ENCODE peak calls at places on chromosomes 11 and 22, in ten cellular contexts. P is esophagus squamous epithelium, B is heart right ventricle, K is psoas muscle, E is GM23248, I is tibial nerve, L is skeletal muscle cell, X is tibial artery, Q is Panc1, U is body of pancreas. R is an unnamed sample.

GRCh38 chr11:44910591-44910990 is 40.1 kb downstream of the TP53I11 start:
- DNase-seq in E (no peak), Q (no peak), I (no peak), X (no peak), U (no peak), L (no peak), B (no peak), K (no peak), P (no peak), R (no peak)

GRCh38 chr11:131430466-131431176 is 60.2 kb downstream of the NTM start:
- DNase-seq in X (no peak), K (no peak), I (peak), B (no peak), E (no peak), U (no peak), Q (no peak), P (no peak), L (peak), R (peak)

GRCh38 chr11:109838034-109838433 is 255.2 kb upstream of the ZC3H12C start:
- DNase-seq in E (no peak), X (no peak), L (no peak), B (no peak), P (no peak), U (no peak), K (no peak), Q (no peak), I (no peak), R (no peak)

GRCh38 chr11:124725719-124726105 is 14.0 kb upstream of the NRGN start:
- DNase-seq in E (peak), Q (no peak), K (no peak), P (no peak), I (no peak), X (no peak), B (no peak), U (no peak), L (peak), R (peak)

GRCh38 chr11:65791719-65792213 is 4.9 kb downstream of the OVOL1 start:
- DNase-seq in L (no peak), Q (no peak), B (no peak), I (no peak), K (no peak), E (peak), U (no peak), X (no peak), P (no peak), R (peak)

GRCh38 chr22:37263966-37264887 is 18.1 kb upstream of the CYTH4 start:
- DNase-seq in I (no peak), E (no peak), U (no peak), K (no peak), P (no peak), X (no peak), Q (no peak), L (no peak), B (no peak), R (peak)

GRCh38 chr11:134036484-134037092 is 32.3 kb upstream of the JAM3 start:
- DNase-seq in B (no peak), U (peak), K (no peak), Q (no peak), E (peak), X (no peak), I (no peak), L (no peak), P (no peak), R (no peak)

GRCh38 chr22:26169312-26170111 is at the start of gene SEZ6L:
- DNase-seq in L (no peak), U (peak), P (no peak), K (peak), X (no peak), I (no peak), E (peak), B (peak), Q (no peak), R (no peak)

GRCh38 chr22:38415561-38416321 is 39.3 kb downstream of the KCNJ4 start:
- DNase-seq in E (no peak), K (peak), B (peak), X (no peak), P (no peak), L (no peak), I (no peak), U (no peak), Q (no peak), R (no peak)

GRCh38 chr22:22198751-22199150 is 45.8 kb upstream of the VPREB1 start:
- DNase-seq in U (no peak), I (no peak), P (no peak), Q (no peak), X (no peak), B (no peak), E (no peak), L (no peak), K (no peak), R (no peak)

GRCh38 chr11:78318321-78318720 is 99.3 kb downstream of the GAB2 start:
- DNase-seq in U (no peak), Q (no peak), B (no peak), P (no peak), L (no peak), X (no peak), E (no peak), I (no peak), K (no peak), R (no peak)

GRCh38 chr22:30826670-30827355 is 132.1 kb downstream of the OSBP2 start:
- DNase-seq in P (no peak), I (no peak), Q (no peak), L (no peak), K (no peak), E (no peak), B (no peak), X (no peak), U (no peak), R (no peak)

GRCh38 chr11:134560066-134560465 is 148.0 kb upstream of the B3GAT1 start:
- DNase-seq in L (no peak), B (no peak), X (no peak), Q (no peak), K (no peak), I (no peak), E (no peak), P (no peak), U (no peak), R (no peak)

GRCh38 chr11:3890806-3891205 is 35.3 kb downstream of the STIM1 start:
- DNase-seq in P (no peak), L (no peak), U (no peak), B (no peak), X (no peak), I (no peak), K (no peak), Q (no peak), E (no peak), R (no peak)

GRCh38 chr22:30423296-30423958 is 2.1 kb upstream of the MTFP1 start:
- DNase-seq in Q (no peak), P (no peak), I (no peak), X (no peak), U (no peak), L (no peak), B (peak), E (peak), K (no peak), R (peak)

GRCh38 chr11:75939992-75940391 is 125.0 kb downstream of the UVRAG start:
- DNase-seq in K (no peak), E (no peak), X (no peak), P (no peak), U (no peak), B (no peak), L (no peak), I (no peak), Q (no peak), R (no peak)

GRCh38 chr11:36253238-36253637 is 36.0 kb downstream of the COMMD9 start:
- DNase-seq in K (no peak), E (no peak), P (no peak), B (no peak), Q (no peak), U (no peak), X (no peak), I (no peak), L (no peak), R (no peak)

GRCh38 chr11:38300570-38300969 is 1702.5 kb upstream of the RAG2 start:
- DNase-seq in Q (no peak), E (no peak), K (no peak), B (no peak), P (no peak), X (no peak), L (no peak), I (no peak), U (no peak), R (no peak)

GRCh38 chr11:76654310-76654851 is 16.2 kb downstream of the LRRC32 start:
- DNase-seq in Q (no peak), L (peak), I (peak), E (peak), X (peak), U (peak), P (no peak), K (peak), B (peak), R (no peak)

GRCh38 chr11:2257023-2257700 is 13.2 kb downstream of the ASCL2 start:
- DNase-seq in X (no peak), B (no peak), I (no peak), K (peak), P (no peak), U (peak), E (no peak), Q (no peak), L (no peak), R (peak)

GRCh38 chr22:27499121-27499520 is 302.4 kb downstream of the MN1 start:
- DNase-seq in L (no peak), K (peak), X (no peak), Q (no peak), P (no peak), E (no peak), U (no peak), I (no peak), B (no peak), R (no peak)

GRCh38 chr11:15824060-15824459 is 532.3 kb downstream of the SOX6 start:
- DNase-seq in U (no peak), X (no peak), B (no peak), I (no peak), E (no peak), K (no peak), L (no peak), P (no peak), Q (no peak), R (no peak)

GRCh38 chr11:94401773-94402265 is 600 bp upstream of the GPR83 start:
- DNase-seq in I (no peak), Q (no peak), E (no peak), L (no peak), B (no peak), P (no peak), K (no peak), X (no peak), U (no peak), R (no peak)
- H3K4me3 ChIP-seq in I (peak), Q (no peak), E (peak), L (peak), B (peak), P (peak), K (peak), X (no peak), U (no peak), R (no peak)

GRCh38 chr11:57499983-57500461 is 15.5 kb downstream of the SLC43A1 start:
- DNase-seq in X (no peak), I (no peak), Q (no peak), B (no peak), E (no peak), L (no peak), K (no peak), U (no peak), P (no peak), R (no peak)
- H3K4me3 ChIP-seq in X (peak), I (peak), Q (peak), B (peak), E (peak), L (peak), K (peak), U (no peak), P (peak), R (peak)

GRCh38 chr11:73991471-73992006 is 8.9 kb upstream of the UCP2 start:
- DNase-seq in B (no peak), L (no peak), K (peak), I (no peak), U (no peak), X (peak), E (no peak), P (no peak), Q (no peak), R (no peak)
- H3K4me3 ChIP-seq in B (no peak), L (no peak), K (no peak), I (no peak), U (no peak), X (no peak), E (no peak), P (no peak), Q (no peak), R (no peak)

GRCh38 chr22:18065256-18065655 is 12.5 kb upstream of the PEX26 start:
- DNase-seq in X (no peak), L (no peak), Q (no peak), K (no peak), E (no peak), P (no peak), B (no peak), U (no peak), I (no peak), R (peak)
- H3K4me3 ChIP-seq in X (no peak), L (no peak), Q (no peak), K (no peak), E (no peak), P (no peak), B (no peak), U (no peak), I (no peak), R (no peak)

GRCh38 chr11:7577883-7578242 is 64.1 kb downstream of the PPFIBP2 start:
- DNase-seq in X (no peak), Q (no peak), I (no peak), B (no peak), P (no peak), E (peak), U (no peak), K (no peak), L (no peak), R (peak)

GRCh38 chr11:7575841-7576451 is 62.1 kb downstream of the PPFIBP2 start:
- DNase-seq in X (no peak), Q (no peak), U (peak), L (no peak), I (no peak), B (peak), P (no peak), E (peak), K (peak), R (peak)

GRCh38 chr11:7577226-7577882 is 63.6 kb downstream of the PPFIBP2 start:
- DNase-seq in K (peak), B (peak), U (no peak), X (peak), L (no peak), I (peak), Q (no peak), E (peak), P (no peak), R (no peak)

GRCh38 chr11:7578276-7578955 is 64.6 kb downstream of the PPFIBP2 start:
- DNase-seq in L (no peak), I (no peak), X (no peak), E (peak), K (no peak), Q (no peak), B (no peak), U (no peak), P (no peak), R (no peak)

GRCh38 chr11:7576671-7577225 is 62.9 kb downstream of the PPFIBP2 start:
- DNase-seq in E (peak), B (peak), Q (no peak), I (peak), P (no peak), U (no peak), K (peak), L (no peak), X (peak), R (no peak)
- H3K4me3 ChIP-seq in E (peak), B (peak), Q (no peak), I (no peak), P (peak), U (no peak), K (peak), L (peak), X (peak), R (no peak)

GRCh38 chr11:86931965-86932332 is 23.2 kb downstream of the FZD4 start:
- DNase-seq in B (no peak), I (no peak), K (no peak), U (no peak), Q (no peak), L (no peak), E (peak), P (no peak), X (no peak), R (peak)

GRCh38 chr11:86923993-86924766 is 31.0 kb downstream of the FZD4 start:
- DNase-seq in K (no peak), Q (no peak), B (no peak), I (no peak), U (peak), L (no peak), E (no peak), X (no peak), P (no peak), R (peak)

GRCh38 chr11:86922225-86922624 is 33.0 kb downstream of the FZD4 start:
- DNase-seq in B (no peak), I (no peak), P (no peak), E (no peak), Q (no peak), K (no peak), X (no peak), U (no peak), L (no peak), R (no peak)

GRCh38 chr11:86931059-86931964 is 23.9 kb downstream of the FZD4 start:
- DNase-seq in U (no peak), B (no peak), Q (no peak), I (no peak), X (no peak), K (no peak), E (no peak), P (no peak), L (no peak), R (no peak)

DNA sequence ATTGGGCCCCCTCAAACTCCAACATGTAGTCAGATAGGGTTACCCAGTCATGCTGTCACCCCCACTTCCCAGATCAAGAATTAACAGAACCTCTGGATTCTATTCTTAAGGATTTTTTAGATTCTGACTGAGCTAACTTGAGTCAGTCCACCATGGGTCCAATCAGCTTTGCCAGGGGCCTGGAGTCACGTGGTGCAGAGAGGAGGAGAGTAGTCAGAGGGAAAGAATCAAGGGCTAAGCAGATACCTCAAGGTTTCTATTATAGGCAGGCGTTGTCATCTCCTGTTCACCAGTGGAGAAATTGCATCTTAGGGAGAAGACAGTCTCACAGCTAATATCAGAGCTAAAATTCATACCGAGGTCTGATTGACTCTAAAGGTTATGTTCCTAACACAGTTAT is 28.2 kb downstream of the FZD4 start:
- DNase-seq in L (no peak), X (no peak), K (no peak), P (no peak), Q (no peak), B (no peak), E (peak), U (no peak), I (no peak), R (no peak)
- H3K4me3 ChIP-seq in L (no peak), X (no peak), K (no peak), P (no peak), Q (no peak), B (no peak), E (no peak), U (no peak), I (no peak), R (no peak)